ENCODE peak calls at places on chromosome 11, in six cellular contexts. One of them, this sample, is unnamed.

GRCh38 chr11:35177370-35177769 is 38.4 kb downstream of the CD44 start:
- DNase-seq in A549: no peak
- DNase-seq in HepG2: no peak
- DNase-seq in testis: no peak
- DNase-seq in heart right ventricle: no peak
- DNase-seq in right cardiac atrium: no peak
- DNase-seq in this sample: no peak

GRCh38 chr11:129987950-129988349 is 14.7 kb downstream of the PRDM10 start:
- DNase-seq in HepG2: no peak
- DNase-seq in A549: no peak
- DNase-seq in testis: no peak
- DNase-seq in heart right ventricle: no peak
- DNase-seq in right cardiac atrium: no peak
- DNase-seq in this sample: no peak

GRCh38 chr11:74221816-74222215 is 50.7 kb downstream of the PPME1 start:
- DNase-seq in HepG2: no peak
- DNase-seq in testis: no peak
- DNase-seq in A549: no peak
- DNase-seq in right cardiac atrium: no peak
- DNase-seq in heart right ventricle: no peak
- DNase-seq in this sample: no peak

GRCh38 chr11:61174949-61175348 is 13.7 kb upstream of the VPS37C start:
- DNase-seq in testis: no peak
- DNase-seq in heart right ventricle: no peak
- DNase-seq in right cardiac atrium: no peak
- DNase-seq in A549: no peak
- DNase-seq in HepG2: no peak
- DNase-seq in this sample: no peak

GRCh38 chr11:47495856-47496217 is 46.9 kb upstream of the RAPSN start:
- DNase-seq in A549: no peak
- DNase-seq in heart right ventricle: no peak
- DNase-seq in right cardiac atrium: no peak
- DNase-seq in HepG2: no peak
- DNase-seq in testis: no peak
- DNase-seq in this sample: no peak

GRCh38 chr11:107592813-107593212 is 1.9 kb downstream of the ELMOD1 start:
- DNase-seq in right cardiac atrium: no peak
- DNase-seq in A549: no peak
- DNase-seq in testis: no peak
- DNase-seq in heart right ventricle: no peak
- DNase-seq in HepG2: no peak
- DNase-seq in this sample: no peak

GRCh38 chr11:112630496-112630895 is 330.7 kb upstream of the NCAM1 start:
- DNase-seq in A549: no peak
- DNase-seq in heart right ventricle: no peak
- DNase-seq in right cardiac atrium: no peak
- DNase-seq in HepG2: no peak
- DNase-seq in testis: no peak
- DNase-seq in this sample: no peak

GRCh38 chr11:125949271-125950177 is 3.7 kb downstream of the VSIG10L2 start:
- DNase-seq in right cardiac atrium: no peak
- DNase-seq in A549: no peak
- DNase-seq in testis: no peak
- DNase-seq in HepG2: no peak
- DNase-seq in heart right ventricle: no peak
- DNase-seq in this sample: no peak

GRCh38 chr11:123577081-123577598 is 77.3 kb downstream of the SCN3B start:
- DNase-seq in heart right ventricle: peak; percentile 60
- DNase-seq in testis: peak; percentile 88
- DNase-seq in right cardiac atrium: peak; percentile 87
- DNase-seq in A549: peak; percentile 64
- DNase-seq in HepG2: peak; percentile 16
- DNase-seq in this sample: peak; percentile 27

GRCh38 chr11:6321961-6322362 is 1.7 kb upstream of the CAVIN3 start:
- DNase-seq in HepG2: no peak
- DNase-seq in right cardiac atrium: no peak
- DNase-seq in testis: no peak
- DNase-seq in heart right ventricle: no peak
- DNase-seq in A549: no peak
- DNase-seq in this sample: peak; percentile 20

GRCh38 chr11:133047036-133047800 is 485.1 kb downstream of the OPCML start:
- DNase-seq in right cardiac atrium: no peak
- DNase-seq in testis: no peak
- DNase-seq in HepG2: no peak
- DNase-seq in A549: no peak
- DNase-seq in heart right ventricle: no peak
- DNase-seq in this sample: no peak

GRCh38 chr11:84886344-84886743 is 740.8 kb downstream of the DLG2 start:
- DNase-seq in heart right ventricle: peak; percentile 13
- DNase-seq in testis: no peak
- DNase-seq in A549: no peak
- DNase-seq in right cardiac atrium: no peak
- DNase-seq in HepG2: no peak
- DNase-seq in this sample: no peak

GRCh38 chr11:112318193-112318592 is 57.5 kb upstream of the PLET1 start:
- DNase-seq in A549: peak; percentile 19
- DNase-seq in HepG2: no peak
- DNase-seq in heart right ventricle: no peak
- DNase-seq in testis: no peak
- DNase-seq in right cardiac atrium: no peak
- DNase-seq in this sample: no peak

GRCh38 chr11:78229106-78229505 is 40.4 kb downstream of the USP35 start:
- DNase-seq in A549: no peak
- DNase-seq in heart right ventricle: no peak
- DNase-seq in HepG2: no peak
- DNase-seq in right cardiac atrium: no peak
- DNase-seq in testis: no peak
- DNase-seq in this sample: no peak

GRCh38 chr11:2316169-2316962 is 14.6 kb downstream of the TSPAN32 start:
- DNase-seq in testis: no peak
- DNase-seq in HepG2: no peak
- DNase-seq in A549: no peak
- DNase-seq in right cardiac atrium: peak; percentile 74
- DNase-seq in heart right ventricle: no peak
- DNase-seq in this sample: no peak

GRCh38 chr11:117908261-117908895 is 20.8 kb downstream of the TMPRSS13 start:
- DNase-seq in right cardiac atrium: no peak
- DNase-seq in A549: no peak
- DNase-seq in heart right ventricle: no peak
- DNase-seq in HepG2: no peak
- DNase-seq in testis: no peak
- DNase-seq in this sample: no peak

GRCh38 chr11:131686836-131687235 is 316.4 kb downstream of the NTM start:
- DNase-seq in HepG2: no peak
- DNase-seq in A549: no peak
- DNase-seq in right cardiac atrium: peak; percentile 34
- DNase-seq in testis: no peak
- DNase-seq in heart right ventricle: no peak
- DNase-seq in this sample: no peak

GRCh38 chr11:116073854-116074837 is 569.9 kb upstream of the CADM1 start:
- DNase-seq in HepG2: no peak
- DNase-seq in A549: no peak
- DNase-seq in heart right ventricle: peak; percentile 45
- DNase-seq in right cardiac atrium: peak; percentile 56
- DNase-seq in testis: no peak
- DNase-seq in this sample: no peak

GRCh38 chr11:105000797-105001196 is 22.2 kb downstream of the CASP5 start:
- DNase-seq in A549: no peak
- DNase-seq in HepG2: no peak
- DNase-seq in right cardiac atrium: no peak
- DNase-seq in heart right ventricle: peak; percentile 5
- DNase-seq in testis: peak; percentile 73
- DNase-seq in this sample: peak; percentile 24

GRCh38 chr11:122668562-122669090 is 13.1 kb downstream of the UBASH3B start:
- DNase-seq in right cardiac atrium: no peak
- DNase-seq in A549: peak; percentile 35
- DNase-seq in testis: no peak
- DNase-seq in heart right ventricle: no peak
- DNase-seq in HepG2: no peak
- DNase-seq in this sample: no peak

GRCh38 chr11:26651916-26652315 is 69.9 kb downstream of the SLC5A12 start:
- DNase-seq in right cardiac atrium: no peak
- DNase-seq in HepG2: no peak
- DNase-seq in A549: no peak
- DNase-seq in heart right ventricle: no peak
- DNase-seq in testis: no peak
- DNase-seq in this sample: no peak

GRCh38 chr11:103601230-103601846 is 435.1 kb upstream of the DDI1 start:
- DNase-seq in A549: peak; percentile 41
- DNase-seq in testis: peak; percentile 55
- DNase-seq in heart right ventricle: peak; percentile 11
- DNase-seq in HepG2: peak; percentile 35
- DNase-seq in right cardiac atrium: no peak
- DNase-seq in this sample: peak; percentile 8

GRCh38 chr11:74135516-74135840 is 35.3 kb downstream of the C2CD3 start:
- DNase-seq in A549: no peak
- DNase-seq in HepG2: no peak
- DNase-seq in testis: no peak
- DNase-seq in heart right ventricle: no peak
- DNase-seq in right cardiac atrium: no peak
- DNase-seq in this sample: no peak

DNA sequence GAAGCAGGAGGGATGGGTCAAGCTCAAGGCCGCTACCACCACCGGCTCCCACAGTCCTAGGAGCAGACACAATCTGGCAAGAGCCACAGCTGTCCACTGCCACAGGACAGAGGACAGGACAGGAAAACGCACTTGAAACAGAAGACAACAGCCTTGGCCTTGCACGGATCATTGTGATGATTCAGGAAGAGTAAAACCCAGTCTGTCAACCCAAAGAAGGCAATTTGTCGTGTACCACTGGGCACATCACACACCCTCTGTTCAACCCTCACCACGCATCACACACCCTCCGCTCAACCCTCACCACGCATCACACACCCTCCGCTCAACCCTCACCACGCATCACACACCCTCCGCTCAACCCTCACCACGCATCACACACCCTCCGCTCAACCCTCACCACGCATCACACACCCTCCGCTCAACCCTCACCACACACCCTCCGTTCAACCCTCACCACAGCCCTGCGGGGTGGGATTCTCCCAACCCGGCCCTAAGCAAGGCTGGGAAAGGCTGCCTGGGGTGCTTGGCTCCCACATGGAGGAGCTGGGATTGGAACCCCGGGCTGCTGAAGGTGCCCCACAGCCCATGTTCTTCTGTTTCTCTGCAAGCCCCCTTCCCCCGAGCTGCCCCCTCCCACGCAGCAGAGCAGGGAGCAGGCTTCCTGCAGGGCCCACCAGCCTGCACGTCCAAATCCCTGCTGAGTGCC is 11.3 kb upstream of the CDC42BPG start:
- DNase-seq in HepG2: no peak
- DNase-seq in heart right ventricle: no peak
- DNase-seq in right cardiac atrium: peak; percentile 40
- DNase-seq in A549: no peak
- DNase-seq in testis: no peak
- DNase-seq in this sample: no peak
- H3K27ac ChIP-seq in HepG2: peak overlapping the region; percentile 40
- H3K27ac ChIP-seq in heart right ventricle: peak overlapping the region; percentile 31
- H3K27ac ChIP-seq in right cardiac atrium: peak overlapping the region; percentile 45
- H3K27ac ChIP-seq in A549: peak overlapping the region; percentile 92
- H3K27ac ChIP-seq in testis: no peak overlapping the region
- H3K27ac ChIP-seq in this sample: peak overlapping the region; percentile 73

GRCh38 chr11:76554767-76555166 is 109.9 kb downstream of the EMSY start:
- DNase-seq in testis: no peak
- DNase-seq in right cardiac atrium: no peak
- DNase-seq in heart right ventricle: no peak
- DNase-seq in A549: no peak
- DNase-seq in HepG2: no peak
- DNase-seq in this sample: no peak
- H3K27ac ChIP-seq in testis: no peak overlapping the region
- H3K27ac ChIP-seq in right cardiac atrium: no peak overlapping the region
- H3K27ac ChIP-seq in heart right ventricle: no peak overlapping the region
- H3K27ac ChIP-seq in A549: no peak overlapping the region
- H3K27ac ChIP-seq in HepG2: no peak overlapping the region
- H3K27ac ChIP-seq in this sample: no peak overlapping the region

DNA sequence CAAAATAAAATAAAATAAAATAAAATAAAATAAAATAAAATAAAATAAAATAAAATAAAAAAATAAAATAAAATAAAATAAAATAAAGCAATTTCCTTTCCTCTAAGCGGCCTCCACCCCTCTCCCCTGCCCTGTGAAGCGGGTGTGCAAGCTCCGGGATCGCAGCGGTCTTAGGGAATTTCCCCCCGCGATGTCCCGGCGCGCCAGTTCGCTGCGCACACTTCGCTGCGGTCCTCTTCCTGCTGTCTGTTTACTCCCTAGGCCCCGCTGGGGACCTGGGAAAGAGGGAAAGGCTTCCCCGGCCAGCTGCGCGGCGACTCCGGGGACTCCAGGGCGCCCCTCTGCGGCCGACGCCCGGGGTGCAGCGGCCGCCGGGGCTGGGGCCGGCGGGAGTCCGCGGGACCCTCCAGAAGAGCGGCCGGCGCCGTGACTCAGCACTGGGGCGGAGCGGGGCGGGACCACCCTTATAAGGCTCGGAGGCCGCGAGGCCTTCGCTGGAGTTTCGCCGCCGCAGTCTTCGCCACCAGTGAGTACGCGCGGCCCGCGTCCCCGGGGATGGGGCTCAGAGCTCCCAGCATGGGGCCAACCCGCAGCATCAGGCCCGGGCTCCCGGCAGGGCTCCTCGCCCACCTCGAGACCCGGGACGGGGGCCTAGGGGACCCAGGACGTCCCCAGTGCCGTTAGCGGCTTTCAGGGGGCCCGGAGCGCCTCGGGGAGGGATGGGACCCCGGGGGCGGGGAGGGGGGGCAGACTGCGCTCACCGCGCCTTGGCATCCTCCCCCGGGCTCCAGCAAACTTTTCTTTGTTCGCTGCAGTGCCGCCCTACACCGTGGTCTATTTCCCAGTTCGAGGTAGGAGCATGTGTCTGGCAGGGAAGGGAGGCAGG is at the start of gene GSTP1:
- DNase-seq in right cardiac atrium: peak; percentile 98
- DNase-seq in heart right ventricle: peak; percentile 92
- DNase-seq in A549: peak; percentile 81
- DNase-seq in testis: peak; percentile 94
- DNase-seq in HepG2: no peak
- DNase-seq in this sample: peak; percentile 88
- H3K27ac ChIP-seq in right cardiac atrium: peak within 1 kb of the TSS; percentile 99
- H3K27ac ChIP-seq in heart right ventricle: peak within 1 kb of the TSS; percentile 82
- H3K27ac ChIP-seq in A549: peak within 1 kb of the TSS; percentile 99
- H3K27ac ChIP-seq in testis: peak within 1 kb of the TSS; percentile 88
- H3K27ac ChIP-seq in HepG2: no peak within 1 kb of the TSS
- H3K27ac ChIP-seq in this sample: peak within 1 kb of the TSS; percentile 59

GRCh38 chr11:66680966-66681645 is 3.4 kb upstream of the RBM4B start:
- DNase-seq in HepG2: no peak
- DNase-seq in heart right ventricle: no peak
- DNase-seq in A549: no peak
- DNase-seq in testis: no peak
- DNase-seq in right cardiac atrium: no peak
- DNase-seq in this sample: no peak

GRCh38 chr11:66676931-66677598 is 622 bp downstream of the RBM4B start:
- DNase-seq in A549: no peak
- DNase-seq in HepG2: no peak
- DNase-seq in right cardiac atrium: no peak
- DNase-seq in testis: no peak
- DNase-seq in heart right ventricle: no peak
- DNase-seq in this sample: no peak

GRCh38 chr11:66674964-66675602 is 2.6 kb downstream of the RBM4B start:
- DNase-seq in HepG2: no peak
- DNase-seq in testis: no peak
- DNase-seq in A549: no peak
- DNase-seq in right cardiac atrium: no peak
- DNase-seq in heart right ventricle: no peak
- DNase-seq in this sample: no peak

GRCh38 chr11:66677599-66678375 is at the start of gene RBM4B:
- DNase-seq in testis: peak; percentile 98
- DNase-seq in right cardiac atrium: peak; percentile 99
- DNase-seq in A549: peak; percentile 96
- DNase-seq in heart right ventricle: peak; percentile 97
- DNase-seq in HepG2: peak; percentile 93
- DNase-seq in this sample: peak; percentile 96

GRCh38 chr11:66676279-66676919 is 1.3 kb downstream of the RBM4B start:
- DNase-seq in right cardiac atrium: no peak
- DNase-seq in testis: no peak
- DNase-seq in A549: no peak
- DNase-seq in HepG2: no peak
- DNase-seq in heart right ventricle: no peak
- DNase-seq in this sample: no peak
- H3K27ac ChIP-seq in right cardiac atrium: no peak overlapping the region
- H3K27ac ChIP-seq in testis: no peak overlapping the region
- H3K27ac ChIP-seq in A549: no peak overlapping the region
- H3K27ac ChIP-seq in HepG2: no peak overlapping the region
- H3K27ac ChIP-seq in heart right ventricle: no peak overlapping the region
- H3K27ac ChIP-seq in this sample: no peak overlapping the region